ENCODE peak calls at places on chromosomes 6 and 20, in six cellular contexts. One of them, this sample, is unnamed. For H3K4me1, the result is how much of the 10 kb centered on the place peaks cover.

GRCh38 chr6:46273911-46274310 is 103.1 kb upstream of the ENPP5 start:
- DNase-seq in endodermal cell: no peak
- DNase-seq in psoas muscle: no peak
- DNase-seq in heart right ventricle: no peak
- DNase-seq in PC-3: no peak
- DNase-seq in breast epithelium: no peak
- DNase-seq in this sample: no peak

GRCh38 chr6:13355969-13356368 is 27.6 kb upstream of the TBC1D7 start:
- DNase-seq in endodermal cell: no peak
- DNase-seq in psoas muscle: no peak
- DNase-seq in heart right ventricle: no peak
- DNase-seq in PC-3: no peak
- DNase-seq in breast epithelium: no peak
- DNase-seq in this sample: no peak

GRCh38 chr6:29723666-29724588 is 693 bp downstream of the HLA-F start:
- DNase-seq in endodermal cell: peak
- DNase-seq in psoas muscle: peak
- DNase-seq in heart right ventricle: peak
- DNase-seq in PC-3: no peak
- DNase-seq in breast epithelium: peak
- DNase-seq in this sample: no peak

GRCh38 chr6:163962627-163963117 is 548.2 kb downstream of the QKI start:
- DNase-seq in endodermal cell: no peak
- DNase-seq in psoas muscle: peak
- DNase-seq in heart right ventricle: peak
- DNase-seq in PC-3: no peak
- DNase-seq in breast epithelium: no peak
- DNase-seq in this sample: no peak

GRCh38 chr6:109379706-109380105 is 2.6 kb downstream of the CD164 start:
- DNase-seq in endodermal cell: no peak
- DNase-seq in psoas muscle: no peak
- DNase-seq in heart right ventricle: no peak
- DNase-seq in PC-3: peak
- DNase-seq in breast epithelium: no peak
- DNase-seq in this sample: no peak

GRCh38 chr6:169556238-169556637 is 145.6 kb downstream of the WDR27 start:
- DNase-seq in endodermal cell: no peak
- DNase-seq in psoas muscle: no peak
- DNase-seq in heart right ventricle: no peak
- DNase-seq in PC-3: no peak
- DNase-seq in breast epithelium: no peak
- DNase-seq in this sample: no peak

GRCh38 chr6:50791900-50792508 is 26.7 kb upstream of the TFAP2B start:
- DNase-seq in endodermal cell: peak
- DNase-seq in psoas muscle: no peak
- DNase-seq in heart right ventricle: no peak
- DNase-seq in PC-3: peak
- DNase-seq in breast epithelium: no peak
- DNase-seq in this sample: peak

GRCh38 chr20:1526896-1527295 is 30.6 kb downstream of the SIRPD start:
- DNase-seq in endodermal cell: no peak
- DNase-seq in psoas muscle: no peak
- DNase-seq in heart right ventricle: no peak
- DNase-seq in PC-3: peak
- DNase-seq in breast epithelium: no peak
- DNase-seq in this sample: no peak

GRCh38 chr6:168574699-168575195 is 133.8 kb downstream of the SMOC2 start:
- DNase-seq in endodermal cell: peak
- DNase-seq in psoas muscle: peak
- DNase-seq in heart right ventricle: peak
- DNase-seq in PC-3: no peak
- DNase-seq in breast epithelium: peak
- DNase-seq in this sample: no peak

GRCh38 chr20:47529840-47530239 is 28.2 kb downstream of the NCOA3 start:
- DNase-seq in endodermal cell: no peak
- DNase-seq in psoas muscle: no peak
- DNase-seq in heart right ventricle: no peak
- DNase-seq in PC-3: no peak
- DNase-seq in breast epithelium: no peak
- DNase-seq in this sample: no peak

GRCh38 chr6:144055121-144055931 is 40.0 kb downstream of the SF3B5 start:
- DNase-seq in endodermal cell: no peak
- DNase-seq in psoas muscle: no peak
- DNase-seq in heart right ventricle: no peak
- DNase-seq in PC-3: no peak
- DNase-seq in breast epithelium: no peak
- DNase-seq in this sample: no peak

GRCh38 chr20:1537731-1538058 is 19.8 kb downstream of the SIRPD start:
- DNase-seq in endodermal cell: no peak
- DNase-seq in psoas muscle: peak
- DNase-seq in heart right ventricle: peak
- DNase-seq in PC-3: no peak
- DNase-seq in breast epithelium: no peak
- DNase-seq in this sample: no peak

GRCh38 chr20:32528291-32528891 is 56.7 kb downstream of the NOL4L start:
- DNase-seq in endodermal cell: peak
- DNase-seq in psoas muscle: no peak
- DNase-seq in heart right ventricle: peak
- DNase-seq in PC-3: no peak
- DNase-seq in breast epithelium: no peak
- DNase-seq in this sample: no peak

GRCh38 chr6:15755555-15755954 is 92.7 kb upstream of the DTNBP1 start:
- DNase-seq in endodermal cell: no peak
- DNase-seq in psoas muscle: no peak
- DNase-seq in heart right ventricle: no peak
- DNase-seq in PC-3: no peak
- DNase-seq in breast epithelium: no peak
- DNase-seq in this sample: no peak

GRCh38 chr6:15734118-15734897 is 71.5 kb upstream of the DTNBP1 start:
- DNase-seq in endodermal cell: no peak
- DNase-seq in psoas muscle: no peak
- DNase-seq in heart right ventricle: no peak
- DNase-seq in PC-3: no peak
- DNase-seq in breast epithelium: no peak
- DNase-seq in this sample: no peak

GRCh38 chr20:25046181-25046641 is 11.7 kb downstream of the ACSS1 start:
- DNase-seq in endodermal cell: peak
- DNase-seq in psoas muscle: peak
- DNase-seq in heart right ventricle: peak
- DNase-seq in PC-3: no peak
- DNase-seq in breast epithelium: no peak
- DNase-seq in this sample: no peak

GRCh38 chr6:150211700-150212615 is 69.1 kb downstream of the PPP1R14C start:
- DNase-seq in endodermal cell: peak
- DNase-seq in psoas muscle: no peak
- DNase-seq in heart right ventricle: no peak
- DNase-seq in PC-3: no peak
- DNase-seq in breast epithelium: no peak
- DNase-seq in this sample: no peak

GRCh38 chr20:49485563-49485962 is 3.1 kb upstream of the KCNB1 start:
- DNase-seq in endodermal cell: no peak
- DNase-seq in psoas muscle: no peak
- DNase-seq in heart right ventricle: no peak
- DNase-seq in PC-3: no peak
- DNase-seq in breast epithelium: no peak
- DNase-seq in this sample: no peak

GRCh38 chr20:62647521-62648317 is 5.4 kb downstream of the SLCO4A1 start:
- DNase-seq in endodermal cell: no peak
- DNase-seq in psoas muscle: peak
- DNase-seq in heart right ventricle: no peak
- DNase-seq in PC-3: no peak
- DNase-seq in breast epithelium: no peak
- DNase-seq in this sample: no peak

GRCh38 chr6:26576929-26577719 is 19.6 kb upstream of the ABT1 start:
- DNase-seq in endodermal cell: peak
- DNase-seq in psoas muscle: no peak
- DNase-seq in heart right ventricle: peak
- DNase-seq in PC-3: peak
- DNase-seq in breast epithelium: no peak
- DNase-seq in this sample: no peak

GRCh38 chr6:16064687-16065086 is 64.2 kb upstream of the MYLIP start:
- DNase-seq in endodermal cell: peak
- DNase-seq in psoas muscle: no peak
- DNase-seq in heart right ventricle: no peak
- DNase-seq in PC-3: no peak
- DNase-seq in breast epithelium: no peak
- DNase-seq in this sample: peak

GRCh38 chr6:41700577-41701347 is 34.6 kb downstream of the TFEB start:
- DNase-seq in endodermal cell: peak
- DNase-seq in psoas muscle: no peak
- DNase-seq in heart right ventricle: peak
- DNase-seq in PC-3: no peak
- DNase-seq in breast epithelium: no peak
- DNase-seq in this sample: no peak

GRCh38 chr6:7114744-7115451 is 7.1 kb downstream of the RREB1 start:
- DNase-seq in endodermal cell: no peak
- DNase-seq in psoas muscle: no peak
- DNase-seq in heart right ventricle: no peak
- DNase-seq in PC-3: no peak
- DNase-seq in breast epithelium: no peak
- DNase-seq in this sample: no peak
- H3K4me1 ChIP-seq in endodermal cell: under half
- H3K4me1 ChIP-seq in psoas muscle: half or more
- H3K4me1 ChIP-seq in heart right ventricle: under half
- H3K4me1 ChIP-seq in PC-3: under half
- H3K4me1 ChIP-seq in breast epithelium: under half
- H3K4me1 ChIP-seq in this sample: under half

GRCh38 chr20:63772781-63773520 is 33.4 kb downstream of the SLC2A4RG start:
- DNase-seq in endodermal cell: no peak
- DNase-seq in psoas muscle: no peak
- DNase-seq in heart right ventricle: peak
- DNase-seq in PC-3: peak
- DNase-seq in breast epithelium: no peak
- DNase-seq in this sample: no peak

GRCh38 chr20:63777614-63778013 is 38.0 kb downstream of the SLC2A4RG start:
- DNase-seq in endodermal cell: no peak
- DNase-seq in psoas muscle: no peak
- DNase-seq in heart right ventricle: no peak
- DNase-seq in PC-3: no peak
- DNase-seq in breast epithelium: no peak
- DNase-seq in this sample: no peak

GRCh38 chr20:63774348-63774735 is 34.8 kb downstream of the SLC2A4RG start:
- DNase-seq in endodermal cell: no peak
- DNase-seq in psoas muscle: no peak
- DNase-seq in heart right ventricle: no peak
- DNase-seq in PC-3: no peak
- DNase-seq in breast epithelium: no peak
- DNase-seq in this sample: no peak

GRCh38 chr20:63773571-63774347 is 34.2 kb downstream of the SLC2A4RG start:
- DNase-seq in endodermal cell: no peak
- DNase-seq in psoas muscle: no peak
- DNase-seq in heart right ventricle: no peak
- DNase-seq in PC-3: no peak
- DNase-seq in breast epithelium: no peak
- DNase-seq in this sample: no peak

DNA sequence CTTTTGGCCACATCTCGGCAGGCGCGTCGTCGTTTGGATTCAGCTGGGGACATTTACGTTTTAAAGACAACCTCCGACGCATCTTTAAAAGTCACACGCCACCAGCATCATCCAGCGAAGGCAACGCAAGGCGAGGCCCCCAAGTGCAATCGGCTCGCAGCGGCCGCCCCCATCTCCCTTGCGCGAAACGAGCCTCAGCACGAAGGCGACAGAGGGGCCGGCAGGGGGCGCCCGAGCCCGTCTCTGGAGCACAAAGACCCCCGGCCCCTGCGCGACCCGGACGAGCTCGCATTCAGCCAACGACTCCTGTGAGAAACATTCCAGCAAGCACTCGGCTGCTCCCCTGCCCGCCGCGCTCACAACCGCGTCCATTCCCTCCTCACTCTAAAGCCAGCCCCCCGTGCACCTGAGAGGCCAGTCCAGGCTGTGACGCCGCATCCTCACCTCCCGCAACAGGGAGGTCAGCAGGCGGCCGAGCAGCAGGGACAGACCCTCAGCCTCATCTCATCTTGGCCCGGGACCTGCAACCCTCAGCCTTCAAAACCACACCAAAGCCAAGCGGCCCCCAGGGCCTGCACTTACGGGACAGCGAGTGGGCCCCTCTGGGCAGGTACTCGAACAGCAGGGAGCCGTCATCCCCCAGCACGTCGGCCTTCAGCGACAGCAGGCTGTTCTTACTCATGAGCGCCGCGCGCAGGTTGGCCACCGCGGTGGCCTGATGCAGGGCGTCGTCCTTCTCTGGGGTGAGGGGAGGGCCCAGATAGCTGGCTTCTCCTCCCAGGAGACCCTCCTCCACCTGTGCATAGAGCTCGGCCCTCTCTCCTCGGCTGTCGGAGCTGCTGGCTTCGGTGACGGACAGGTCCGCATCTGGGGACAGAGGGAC is 35.8 kb downstream of the SLC2A4RG start:
- DNase-seq in endodermal cell: peak
- DNase-seq in psoas muscle: peak
- DNase-seq in heart right ventricle: peak
- DNase-seq in PC-3: no peak
- DNase-seq in breast epithelium: no peak
- DNase-seq in this sample: no peak
- H3K4me3 ChIP-seq in endodermal cell: no peak
- H3K4me3 ChIP-seq in psoas muscle: peak
- H3K4me3 ChIP-seq in heart right ventricle: peak
- H3K4me3 ChIP-seq in PC-3: peak
- H3K4me3 ChIP-seq in breast epithelium: peak
- H3K4me3 ChIP-seq in this sample: peak

DNA sequence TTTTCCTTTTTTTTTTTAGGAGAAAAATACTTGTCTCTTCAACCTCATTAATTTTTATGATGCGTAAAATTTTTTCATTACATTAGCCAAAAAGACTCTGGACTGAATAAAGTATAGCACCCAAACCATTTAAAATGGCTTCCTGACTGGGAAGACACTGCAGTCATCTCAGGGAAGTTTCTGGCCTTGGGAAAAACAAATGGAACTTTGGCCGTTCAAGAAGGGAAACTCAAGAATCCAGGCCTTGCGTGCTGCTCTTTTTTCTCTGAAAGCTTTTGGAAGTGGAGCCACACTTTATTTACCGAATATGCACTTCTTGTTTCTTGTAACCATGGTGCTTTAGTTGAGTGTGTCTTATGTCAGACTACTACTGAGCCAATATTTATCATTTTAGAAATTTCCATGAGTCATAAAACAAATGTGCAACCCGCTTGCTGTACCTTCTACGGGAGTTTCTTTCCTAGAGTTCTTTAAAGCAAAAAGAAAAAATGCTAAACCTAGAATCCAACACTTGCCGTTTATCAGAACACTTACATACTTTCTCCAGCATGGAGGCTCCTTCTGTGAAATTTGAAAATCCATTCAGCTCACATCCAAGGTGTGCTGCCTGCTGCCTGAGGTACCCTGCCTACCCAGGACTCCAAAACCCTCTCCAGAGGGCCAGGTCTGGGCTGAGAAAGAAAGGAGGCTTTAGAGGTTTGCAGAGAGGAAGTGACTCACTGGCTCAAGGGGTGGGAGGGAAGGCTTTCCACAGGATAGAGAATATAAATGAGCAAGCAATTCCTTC is 11.5 kb upstream of the DSTN start:
- DNase-seq in endodermal cell: peak
- DNase-seq in psoas muscle: peak
- DNase-seq in heart right ventricle: no peak
- DNase-seq in PC-3: peak
- DNase-seq in breast epithelium: no peak
- DNase-seq in this sample: no peak
- H3K4me1 ChIP-seq in endodermal cell: under half
- H3K4me1 ChIP-seq in psoas muscle: under half
- H3K4me1 ChIP-seq in heart right ventricle: under half
- H3K4me1 ChIP-seq in PC-3: half or more
- H3K4me1 ChIP-seq in breast epithelium: under half
- H3K4me1 ChIP-seq in this sample: under half

GRCh38 chr20:57480444-57481152 is 44.3 kb downstream of the CTCFL start:
- DNase-seq in endodermal cell: peak
- DNase-seq in psoas muscle: no peak
- DNase-seq in heart right ventricle: no peak
- DNase-seq in PC-3: no peak
- DNase-seq in breast epithelium: no peak
- DNase-seq in this sample: no peak
- H3K4me3 ChIP-seq in endodermal cell: no peak
- H3K4me3 ChIP-seq in psoas muscle: no peak
- H3K4me3 ChIP-seq in heart right ventricle: no peak
- H3K4me3 ChIP-seq in PC-3: no peak
- H3K4me3 ChIP-seq in breast epithelium: no peak
- H3K4me3 ChIP-seq in this sample: no peak

This sample was measured in iPS DF 6.9.